ENCODE peak calls at places on chromosomes 1 and 21, in six cellular contexts. O, E, I, V, C and T are unnamed samples.

GRCh38 chr1:224082146-224082545 is 31.8 kb upstream of the FBXO28 start:
- DNase-seq in V (no peak), C (no peak), I (no peak), E (peak; percentile 22), O (no peak), T (no peak)

GRCh38 chr1:99279525-99279924 is 15.2 kb downstream of the PLPPR4 start:
- DNase-seq in E (no peak), O (no peak), C (no peak), I (no peak), V (no peak), T (no peak)

GRCh38 chr1:232428781-232429530 is 201.0 kb downstream of the SIPA1L2 start:
- DNase-seq in V (no peak), E (peak; percentile 34), O (no peak), C (no peak), I (no peak), T (peak; percentile 90)

GRCh38 chr1:916173-917075 is 7.3 kb upstream of the SAMD11 start:
- DNase-seq in E (peak; percentile 41), I (no peak), C (no peak), V (no peak), O (peak; percentile 17), T (no peak)

GRCh38 chr1:2999138-2999537 is 22.1 kb upstream of the ACTRT2 start:
- DNase-seq in V (no peak), E (no peak), I (no peak), O (no peak), C (no peak), T (no peak)

GRCh38 chr1:180504186-180504585 is 1.8 kb upstream of the ACBD6 start:
- DNase-seq in O (no peak), V (no peak), I (no peak), E (no peak), C (no peak), T (no peak)

GRCh38 chr1:109253803-109254620 is 4.7 kb downstream of the CELSR2 start:
- DNase-seq in O (no peak), V (peak; percentile 77), I (peak; percentile 75), E (peak; percentile 35), C (no peak), T (no peak)

GRCh38 chr1:201221201-201221846 is 30.7 kb downstream of the IGFN1 start:
- DNase-seq in I (no peak), V (no peak), C (no peak), E (no peak), O (no peak), T (peak; percentile 72)

GRCh38 chr1:27644369-27645070 is 9.5 kb upstream of the FGR start:
- DNase-seq in V (no peak), E (no peak), O (no peak), I (no peak), C (no peak), T (no peak)

GRCh38 chr1:92031281-92032110 is 1.7 kb downstream of the EPHX4 start:
- DNase-seq in I (no peak), E (no peak), V (no peak), C (no peak), O (no peak), T (no peak)

GRCh38 chr1:212647004-212647403 is 38.4 kb downstream of the ATF3 start:
- DNase-seq in O (no peak), C (no peak), E (no peak), I (no peak), V (no peak), T (no peak)

GRCh38 chr21:29540289-29540688 is 241.6 kb downstream of the BACH1 start:
- DNase-seq in E (no peak), V (no peak), C (no peak), O (no peak), I (no peak), T (no peak)

GRCh38 chr1:41497056-41497440 is 12.6 kb upstream of the EDN2 start:
- DNase-seq in E (no peak), O (no peak), I (no peak), C (no peak), V (no peak), T (no peak)

GRCh38 chr1:41498809-41499208 is 14.3 kb upstream of the EDN2 start:
- DNase-seq in E (peak; percentile 60), C (peak; percentile 69), O (no peak), I (no peak), V (no peak), T (no peak)

GRCh38 chr1:41498391-41498790 is 13.9 kb upstream of the EDN2 start:
- DNase-seq in I (no peak), O (no peak), E (no peak), V (no peak), C (no peak), T (no peak)

GRCh38 chr1:41496080-41497055 is 11.9 kb upstream of the EDN2 start:
- DNase-seq in V (peak; percentile 96), C (peak; percentile 86), I (peak; percentile 80), E (peak; percentile 95), O (peak; percentile 86), T (peak; percentile 94)

DNA sequence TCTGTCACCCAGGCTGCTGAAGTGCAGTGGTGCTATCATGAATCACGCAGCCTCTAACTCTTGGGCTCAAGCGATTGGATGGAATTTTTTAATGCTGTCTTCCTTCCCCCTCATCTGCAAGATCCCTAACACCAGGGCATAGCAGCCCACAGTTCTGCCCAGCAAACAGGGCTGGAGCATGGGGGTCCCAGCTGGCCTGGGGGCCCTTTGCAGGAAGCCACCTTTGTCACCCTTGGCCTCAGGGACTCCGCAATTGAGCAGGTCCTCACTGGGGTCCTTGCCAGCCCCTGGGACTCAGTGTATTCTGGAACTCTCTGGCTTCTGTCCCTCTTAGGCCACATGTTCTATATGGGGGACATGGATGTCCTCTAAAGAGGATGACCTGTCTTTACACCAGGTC is 13.1 kb upstream of the EDN2 start:
- DNase-seq in C (no peak), I (no peak), O (no peak), E (no peak), V (no peak), T (no peak)
- H3K27ac ChIP-seq in C (peak overlapping the region; percentile 83), I (no peak overlapping the region), O (peak overlapping the region; percentile 97), E (no peak overlapping the region), V (no peak overlapping the region), T (peak overlapping the region; percentile 90)

DNA sequence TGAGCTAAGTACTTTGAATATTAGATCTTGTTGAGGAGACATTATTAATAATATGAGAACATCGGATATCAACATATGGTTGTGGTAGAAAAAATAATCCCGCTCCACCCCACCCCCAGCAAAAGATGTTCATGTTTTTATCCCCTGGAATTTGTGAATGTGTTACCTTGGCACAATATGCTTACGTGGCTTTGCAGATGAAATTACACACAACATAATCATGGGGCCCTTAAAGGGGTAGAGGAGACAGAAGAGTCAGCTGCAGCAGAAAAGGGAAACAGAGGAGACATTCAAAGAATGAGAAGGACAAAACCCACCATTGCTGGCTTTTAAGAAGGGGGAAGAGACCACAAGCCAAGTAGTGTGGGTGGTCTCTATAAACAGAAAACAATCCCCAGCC is 104.1 kb downstream of the SEC16B start:
- DNase-seq in I (no peak), E (no peak), C (no peak), V (no peak), O (no peak), T (no peak)
- TF ChIP-seq CTCF in I (no peak), E (no peak), C (no peak), V (no peak), O (no peak), T (no peak)

GRCh38 chr1:151615711-151616504 is 4.1 kb downstream of the SNX27 start:
- DNase-seq in V (no peak), I (no peak), O (no peak), C (no peak), E (no peak), T (no peak)
- H3K27ac ChIP-seq in V (no peak overlapping the region), I (no peak overlapping the region), O (no peak overlapping the region), C (no peak overlapping the region), E (no peak overlapping the region), T (peak overlapping the region; percentile 51)

GRCh38 chr1:169466259-169467230 is 19.2 kb downstream of the SLC19A2 start:
- DNase-seq in C (peak; percentile 43), O (no peak), I (no peak), V (no peak), E (peak; percentile 72), T (no peak)
- TF ChIP-seq CTCF in C (peak; percentile 32), O (peak; percentile 42), I (peak; percentile 52), V (peak; percentile 54), E (peak; percentile 40), T (peak; percentile 39)

DNA sequence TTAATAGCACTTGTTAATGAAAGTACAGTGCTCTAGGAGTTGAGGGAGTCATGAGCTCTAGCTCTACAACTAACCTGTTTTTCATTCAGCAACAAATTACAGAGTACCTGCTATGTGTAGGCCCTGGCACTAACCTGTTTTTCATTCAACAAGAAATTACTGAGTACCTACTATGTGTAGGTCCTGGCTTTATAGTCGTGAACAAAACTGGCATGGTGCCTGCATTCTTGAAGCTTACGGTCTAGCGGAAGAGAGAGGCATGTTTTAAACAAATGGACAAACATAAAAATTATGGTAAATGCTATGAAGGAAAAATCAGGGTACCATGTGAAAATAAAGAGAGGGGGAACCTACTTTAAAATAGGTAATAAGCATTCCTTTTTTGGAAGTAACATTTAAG is 2.2 kb upstream of the UBAP2L start:
- DNase-seq in E (no peak), O (no peak), C (no peak), V (no peak), I (no peak), T (no peak)
- H3K27ac ChIP-seq in E (peak overlapping the region; percentile 100), O (no peak overlapping the region), C (no peak overlapping the region), V (no peak overlapping the region), I (no peak overlapping the region), T (peak overlapping the region; percentile 100)

DNA sequence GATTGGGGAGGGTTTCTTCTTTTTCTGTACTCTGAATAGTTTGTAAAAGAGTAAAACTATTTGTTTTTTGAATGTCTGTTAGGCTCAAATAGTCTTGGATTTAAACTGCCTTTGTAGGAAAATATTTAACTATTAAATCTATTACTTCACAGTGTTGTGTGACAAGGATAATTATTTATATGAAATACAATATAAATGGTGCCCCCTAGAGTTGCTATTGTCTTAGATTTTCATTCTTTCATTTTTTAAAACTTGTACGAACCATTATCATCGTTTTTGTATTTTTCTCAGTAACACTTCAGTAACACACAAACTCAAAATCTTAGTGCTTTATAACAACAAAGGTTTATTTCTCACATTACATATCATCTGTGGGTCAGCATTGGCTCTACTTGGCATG is 37.4 kb downstream of the C1orf185 start:
- DNase-seq in O (no peak), C (no peak), E (peak; percentile 3), I (no peak), V (no peak), T (no peak)
- TF ChIP-seq CTCF in O (no peak), C (no peak), E (peak; percentile 21), I (no peak), V (no peak), T (no peak)